ENCODE peak calls at places on chromosomes 16 and 17, in seven cellular contexts. J is OCI-LY7, A is neural progenitor cell, X is H9, E is mammary epithelial cell, W is endothelial cell of umbilical vein, R is MM.1S. G is an unnamed sample. For H4K20me1 and H3K4me1, the result is how much of the 10 kb centered on the place peaks cover.

GRCh38 chr17:80308672-80309517 is 48.2 kb downstream of the RNF213 start:
- DNase-seq in J (no peak), A (no peak), X (no peak), E (no peak), W (no peak), R (no peak), G (no peak)

GRCh38 chr16:54282202-54282922 is 4.2 kb downstream of the IRX3 start:
- DNase-seq in J (no peak), A (peak), X (peak), E (peak), W (no peak), R (no peak), G (no peak)

GRCh38 chr17:61397086-61397842 is 2.4 kb upstream of the TBX2 start:
- DNase-seq in J (no peak), A (peak), X (peak), E (no peak), W (no peak), R (no peak), G (no peak)

GRCh38 chr17:81385320-81386111 is 9.7 kb upstream of the BAHCC1 start:
- DNase-seq in J (no peak), A (no peak), X (no peak), E (no peak), W (no peak), R (no peak), G (no peak)

GRCh38 chr17:67534941-67535340 is 157.9 kb downstream of the PITPNC1 start:
- DNase-seq in J (no peak), A (peak), X (peak), E (no peak), W (peak), R (no peak), G (peak)

GRCh38 chr17:31461227-31461810 is 69.8 kb downstream of the RAB11FIP4 start:
- DNase-seq in J (no peak), A (no peak), X (no peak), E (no peak), W (no peak), R (no peak), G (no peak)

GRCh38 chr16:63457869-63458268 is 1421.6 kb upstream of the CDH8 start:
- DNase-seq in J (no peak), A (no peak), X (no peak), E (no peak), W (no peak), R (no peak), G (no peak)

GRCh38 chr17:47895254-47895855 is 681 bp upstream of the SP2 start:
- DNase-seq in J (peak), A (no peak), X (no peak), E (peak), W (no peak), R (peak), G (no peak)

GRCh38 chr16:89577055-89577759 is 1.6 kb downstream of the CPNE7 start:
- DNase-seq in J (no peak), A (no peak), X (no peak), E (no peak), W (no peak), R (no peak), G (no peak)

GRCh38 chr16:23847938-23848337 is 12.2 kb downstream of the PRKCB start:
- DNase-seq in J (peak), A (no peak), X (no peak), E (no peak), W (no peak), R (no peak), G (no peak)

GRCh38 chr17:1193300-1193699 is 13.5 kb upstream of the ABR start:
- DNase-seq in J (no peak), A (no peak), X (no peak), E (no peak), W (no peak), R (no peak), G (no peak)
- H3K27ac ChIP-seq in J (no peak), A (no peak), X (no peak), E (no peak), W (no peak), R (no peak), G (no peak)

GRCh38 chr16:4870138-4870671 is 22.9 kb downstream of the UBN1 start:
- DNase-seq in J (no peak), A (no peak), X (no peak), E (no peak), W (no peak), R (no peak), G (no peak)

GRCh38 chr16:4869147-4869790 is 22.0 kb downstream of the UBN1 start:
- DNase-seq in J (no peak), A (no peak), X (no peak), E (no peak), W (no peak), R (no peak), G (no peak)

GRCh38 chr16:4874686-4875085 is 27.4 kb downstream of the UBN1 start:
- DNase-seq in J (no peak), A (no peak), X (no peak), E (no peak), W (no peak), R (no peak), G (no peak)

GRCh38 chr16:4876646-4877297 is 29.5 kb downstream of the UBN1 start:
- DNase-seq in J (no peak), A (no peak), X (no peak), E (no peak), W (no peak), R (no peak), G (no peak)

GRCh38 chr16:4873091-4873490 is 25.8 kb downstream of the UBN1 start:
- DNase-seq in J (no peak), A (no peak), X (no peak), E (no peak), W (no peak), R (no peak), G (no peak)
- H4K20me1 ChIP-seq in J (under half), A (under half), X (under half), E (under half), W (under half), R (under half), G (half or more)

DNA sequence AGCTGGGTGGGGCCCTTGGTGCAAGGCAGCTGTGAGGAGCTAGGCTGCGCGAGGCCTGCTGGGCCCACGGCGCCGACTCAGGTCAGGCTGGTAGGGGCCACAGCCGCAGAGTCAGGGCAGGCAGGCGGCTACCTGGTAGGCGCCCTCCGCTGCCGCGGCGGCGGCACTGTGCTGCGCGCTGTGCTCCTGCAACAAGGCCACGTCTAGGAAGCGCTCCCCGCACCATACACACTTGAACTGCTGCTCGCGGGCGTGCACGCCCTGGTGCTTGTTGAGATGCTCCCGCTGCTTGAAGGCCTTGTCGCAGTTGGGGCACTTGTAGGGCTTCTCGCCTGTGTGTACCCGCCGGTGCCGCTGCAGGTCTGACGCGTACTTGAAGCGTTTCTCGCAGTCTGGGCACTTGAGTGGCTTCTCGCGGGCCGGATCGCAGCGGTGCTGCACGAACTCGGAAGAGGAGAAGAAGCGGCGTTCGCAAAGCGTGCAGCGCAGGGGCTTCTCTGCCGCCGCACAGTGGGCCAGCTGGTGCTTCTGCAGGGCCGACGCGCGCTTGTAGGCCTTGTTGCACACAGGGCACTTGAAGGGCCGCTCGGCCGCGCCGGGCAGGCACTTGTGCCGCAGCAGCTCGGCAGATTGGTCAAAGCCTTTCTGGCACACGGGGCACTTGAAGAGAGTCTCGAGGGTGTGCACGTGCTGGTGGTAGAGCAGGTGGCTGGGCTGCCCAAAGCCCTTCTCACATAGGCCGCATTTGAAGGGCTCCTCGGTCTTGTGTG is 3.9 kb downstream of the ZNF319 start:
- DNase-seq in J (no peak), A (no peak), X (no peak), E (no peak), W (no peak), R (no peak), G (no peak)
- H3K4me1 ChIP-seq in J (under half), A (under half), X (under half), E (under half), W (under half), R (under half), G (under half)

GRCh38 chr17:75476274-75476673 is 19.8 kb downstream of the TMEM94 start:
- DNase-seq in J (no peak), A (no peak), X (no peak), E (no peak), W (peak), R (no peak), G (peak)
- H3K27ac ChIP-seq in J (no peak), A (peak), X (no peak), E (no peak), W (no peak), R (no peak), G (no peak)

GRCh38 chr16:82709987-82710386 is 83.2 kb downstream of the CDH13 start:
- DNase-seq in J (no peak), A (no peak), X (no peak), E (no peak), W (no peak), R (no peak), G (no peak)

GRCh38 chr16:82715160-82715559 is 88.4 kb downstream of the CDH13 start:
- DNase-seq in J (no peak), A (no peak), X (no peak), E (no peak), W (no peak), R (no peak), G (no peak)

GRCh38 chr16:82713778-82714177 is 87.0 kb downstream of the CDH13 start:
- DNase-seq in J (no peak), A (no peak), X (no peak), E (peak), W (no peak), R (no peak), G (no peak)

GRCh38 chr16:82720414-82720813 is 93.6 kb downstream of the CDH13 start:
- DNase-seq in J (no peak), A (no peak), X (no peak), E (no peak), W (no peak), R (no peak), G (no peak)

GRCh38 chr16:82715833-82716232 is 89.1 kb downstream of the CDH13 start:
- DNase-seq in J (no peak), A (no peak), X (no peak), E (peak), W (no peak), R (no peak), G (no peak)
- H4K20me1 ChIP-seq in J (under half), A (under half), X (under half), E (under half), W (under half), R (under half), G (under half)

GRCh38 chr17:59427996-59428395 is 96.5 kb downstream of the YPEL2 start:
- DNase-seq in J (no peak), A (no peak), X (no peak), E (no peak), W (peak), R (no peak), G (peak)
- H3K4me1 ChIP-seq in J (under half), A (under half), X (under half), E (under half), W (half or more), R (under half), G (under half)

GRCh38 chr16:19842758-19843157 is 41.9 kb downstream of the GPRC5B start:
- DNase-seq in J (no peak), A (no peak), X (no peak), E (no peak), W (no peak), R (no peak), G (no peak)
- H3K27ac ChIP-seq in J (no peak), A (no peak), X (no peak), E (no peak), W (no peak), R (no peak), G (no peak)